ENCODE peak calls at places on chromosome 1, in eight cellular contexts. One of them, this sample, is unnamed.

GRCh38 chr1:88800382-88801051 is 90.8 kb downstream of the GTF2B start:
- DNase-seq in stimulated activated CD8-positive, alpha-beta memory T cell treated with anti-CD3 and anti-CD28 coated beads, Interleukin-2, amount 100 ng/mL, for 48 hours: no peak
- DNase-seq in HTR-8/SVneo: peak
- DNase-seq in T-helper 2 cell: no peak
- DNase-seq in ovary: no peak
- DNase-seq in lung microvascular endothelial cell: peak
- DNase-seq in nephron progenitor cell: no peak
- DNase-seq in stromal cell of bone marrow: peak
- DNase-seq in this sample: no peak

GRCh38 chr1:155184835-155185782 is 11.5 kb downstream of the TRIM46 start:
- DNase-seq in lung microvascular endothelial cell: no peak
- DNase-seq in stromal cell of bone marrow: no peak
- DNase-seq in T-helper 2 cell: no peak
- DNase-seq in nephron progenitor cell: no peak
- DNase-seq in ovary: peak
- DNase-seq in HTR-8/SVneo: no peak
- DNase-seq in stimulated activated CD8-positive, alpha-beta memory T cell treated with anti-CD3 and anti-CD28 coated beads, Interleukin-2, amount 100 ng/mL, for 48 hours: no peak
- DNase-seq in this sample: no peak

GRCh38 chr1:77757616-77758015 is 2.0 kb downstream of the USP33 start:
- DNase-seq in lung microvascular endothelial cell: no peak
- DNase-seq in stimulated activated CD8-positive, alpha-beta memory T cell treated with anti-CD3 and anti-CD28 coated beads, Interleukin-2, amount 100 ng/mL, for 48 hours: no peak
- DNase-seq in T-helper 2 cell: no peak
- DNase-seq in stromal cell of bone marrow: peak
- DNase-seq in HTR-8/SVneo: no peak
- DNase-seq in nephron progenitor cell: no peak
- DNase-seq in ovary: no peak
- DNase-seq in this sample: no peak

GRCh38 chr1:176949033-176949662 is 215.4 kb downstream of the ASTN1 start:
- DNase-seq in stimulated activated CD8-positive, alpha-beta memory T cell treated with anti-CD3 and anti-CD28 coated beads, Interleukin-2, amount 100 ng/mL, for 48 hours: peak
- DNase-seq in T-helper 2 cell: no peak
- DNase-seq in nephron progenitor cell: peak
- DNase-seq in HTR-8/SVneo: peak
- DNase-seq in lung microvascular endothelial cell: peak
- DNase-seq in stromal cell of bone marrow: no peak
- DNase-seq in ovary: peak
- DNase-seq in this sample: no peak

GRCh38 chr1:175207971-175208370 is 15.4 kb upstream of the KIAA0040 start:
- DNase-seq in ovary: no peak
- DNase-seq in stimulated activated CD8-positive, alpha-beta memory T cell treated with anti-CD3 and anti-CD28 coated beads, Interleukin-2, amount 100 ng/mL, for 48 hours: no peak
- DNase-seq in HTR-8/SVneo: no peak
- DNase-seq in stromal cell of bone marrow: no peak
- DNase-seq in T-helper 2 cell: no peak
- DNase-seq in nephron progenitor cell: no peak
- DNase-seq in lung microvascular endothelial cell: no peak
- DNase-seq in this sample: no peak

GRCh38 chr1:45834689-45835088 is 31.3 kb downstream of the MAST2 start:
- DNase-seq in nephron progenitor cell: no peak
- DNase-seq in stimulated activated CD8-positive, alpha-beta memory T cell treated with anti-CD3 and anti-CD28 coated beads, Interleukin-2, amount 100 ng/mL, for 48 hours: no peak
- DNase-seq in stromal cell of bone marrow: no peak
- DNase-seq in ovary: no peak
- DNase-seq in T-helper 2 cell: no peak
- DNase-seq in lung microvascular endothelial cell: no peak
- DNase-seq in HTR-8/SVneo: no peak
- DNase-seq in this sample: no peak

GRCh38 chr1:159171254-159171687 is at the start of gene CADM3:
- DNase-seq in HTR-8/SVneo: no peak
- DNase-seq in lung microvascular endothelial cell: no peak
- DNase-seq in ovary: no peak
- DNase-seq in T-helper 2 cell: no peak
- DNase-seq in nephron progenitor cell: no peak
- DNase-seq in stromal cell of bone marrow: no peak
- DNase-seq in stimulated activated CD8-positive, alpha-beta memory T cell treated with anti-CD3 and anti-CD28 coated beads, Interleukin-2, amount 100 ng/mL, for 48 hours: no peak
- DNase-seq in this sample: no peak

GRCh38 chr1:43912607-43913006 is 21.0 kb upstream of the ARTN start:
- DNase-seq in stromal cell of bone marrow: no peak
- DNase-seq in stimulated activated CD8-positive, alpha-beta memory T cell treated with anti-CD3 and anti-CD28 coated beads, Interleukin-2, amount 100 ng/mL, for 48 hours: no peak
- DNase-seq in T-helper 2 cell: no peak
- DNase-seq in HTR-8/SVneo: no peak
- DNase-seq in nephron progenitor cell: no peak
- DNase-seq in ovary: peak
- DNase-seq in lung microvascular endothelial cell: no peak
- DNase-seq in this sample: no peak

GRCh38 chr1:65002508-65003315 is 36.4 kb upstream of the JAK1 start:
- DNase-seq in lung microvascular endothelial cell: peak
- DNase-seq in HTR-8/SVneo: peak
- DNase-seq in nephron progenitor cell: peak
- DNase-seq in T-helper 2 cell: peak
- DNase-seq in stimulated activated CD8-positive, alpha-beta memory T cell treated with anti-CD3 and anti-CD28 coated beads, Interleukin-2, amount 100 ng/mL, for 48 hours: peak
- DNase-seq in ovary: peak
- DNase-seq in stromal cell of bone marrow: peak
- DNase-seq in this sample: peak

GRCh38 chr1:14599173-14599754 is 779 bp downstream of the KAZN start:
- DNase-seq in stromal cell of bone marrow: no peak
- DNase-seq in lung microvascular endothelial cell: no peak
- DNase-seq in nephron progenitor cell: peak
- DNase-seq in HTR-8/SVneo: no peak
- DNase-seq in ovary: peak
- DNase-seq in stimulated activated CD8-positive, alpha-beta memory T cell treated with anti-CD3 and anti-CD28 coated beads, Interleukin-2, amount 100 ng/mL, for 48 hours: no peak
- DNase-seq in T-helper 2 cell: no peak
- DNase-seq in this sample: no peak

GRCh38 chr1:91004145-91004544 is 17.7 kb downstream of the ZNF644 start:
- DNase-seq in stimulated activated CD8-positive, alpha-beta memory T cell treated with anti-CD3 and anti-CD28 coated beads, Interleukin-2, amount 100 ng/mL, for 48 hours: no peak
- DNase-seq in HTR-8/SVneo: no peak
- DNase-seq in ovary: no peak
- DNase-seq in lung microvascular endothelial cell: no peak
- DNase-seq in stromal cell of bone marrow: no peak
- DNase-seq in T-helper 2 cell: no peak
- DNase-seq in nephron progenitor cell: no peak
- DNase-seq in this sample: no peak

GRCh38 chr1:41795205-41795762 is 123.4 kb downstream of the HIVEP3 start:
- DNase-seq in lung microvascular endothelial cell: peak
- DNase-seq in ovary: no peak
- DNase-seq in stromal cell of bone marrow: peak
- DNase-seq in T-helper 2 cell: no peak
- DNase-seq in stimulated activated CD8-positive, alpha-beta memory T cell treated with anti-CD3 and anti-CD28 coated beads, Interleukin-2, amount 100 ng/mL, for 48 hours: no peak
- DNase-seq in HTR-8/SVneo: peak
- DNase-seq in nephron progenitor cell: no peak
- DNase-seq in this sample: no peak

GRCh38 chr1:192732787-192733186 is 76.1 kb upstream of the RGS2 start:
- DNase-seq in nephron progenitor cell: no peak
- DNase-seq in HTR-8/SVneo: no peak
- DNase-seq in T-helper 2 cell: no peak
- DNase-seq in stromal cell of bone marrow: no peak
- DNase-seq in ovary: no peak
- DNase-seq in stimulated activated CD8-positive, alpha-beta memory T cell treated with anti-CD3 and anti-CD28 coated beads, Interleukin-2, amount 100 ng/mL, for 48 hours: no peak
- DNase-seq in lung microvascular endothelial cell: no peak
- DNase-seq in this sample: no peak

GRCh38 chr1:177471244-177471643 is 300.5 kb downstream of the BRINP2 start:
- DNase-seq in ovary: no peak
- DNase-seq in stromal cell of bone marrow: peak
- DNase-seq in nephron progenitor cell: no peak
- DNase-seq in lung microvascular endothelial cell: no peak
- DNase-seq in T-helper 2 cell: no peak
- DNase-seq in HTR-8/SVneo: no peak
- DNase-seq in stimulated activated CD8-positive, alpha-beta memory T cell treated with anti-CD3 and anti-CD28 coated beads, Interleukin-2, amount 100 ng/mL, for 48 hours: no peak
- DNase-seq in this sample: no peak

GRCh38 chr1:906532-907420 is 16.9 kb upstream of the SAMD11 start:
- DNase-seq in lung microvascular endothelial cell: no peak
- DNase-seq in stimulated activated CD8-positive, alpha-beta memory T cell treated with anti-CD3 and anti-CD28 coated beads, Interleukin-2, amount 100 ng/mL, for 48 hours: no peak
- DNase-seq in HTR-8/SVneo: no peak
- DNase-seq in stromal cell of bone marrow: peak
- DNase-seq in ovary: peak
- DNase-seq in T-helper 2 cell: no peak
- DNase-seq in nephron progenitor cell: no peak
- DNase-seq in this sample: peak

This sample was measured in suprapubic skin.